ENCODE peak calls at places on chromosome 16, in six cellular contexts. One of them, this sample, is unnamed.

GRCh38 chr16:48535831-48536599 is 74.0 kb downstream of the N4BP1 start:
- DNase-seq in hepatocyte: peak
- DNase-seq in GDM1: peak
- DNase-seq in Caco-2: no peak
- DNase-seq in EL: peak
- DNase-seq in sigmoid colon: peak
- DNase-seq in this sample: no peak

GRCh38 chr16:53571763-53572162 is 68.8 kb upstream of the AKTIP start:
- DNase-seq in Caco-2: no peak
- DNase-seq in GDM1: no peak
- DNase-seq in hepatocyte: no peak
- DNase-seq in sigmoid colon: no peak
- DNase-seq in EL: no peak
- DNase-seq in this sample: no peak

GRCh38 chr16:88493879-88494278 is 40.8 kb downstream of the ZFPM1 start:
- DNase-seq in GDM1: no peak
- DNase-seq in hepatocyte: no peak
- DNase-seq in EL: no peak
- DNase-seq in sigmoid colon: no peak
- DNase-seq in Caco-2: no peak
- DNase-seq in this sample: no peak

GRCh38 chr16:81626181-81626674 is 152.9 kb upstream of the PLCG2 start:
- DNase-seq in hepatocyte: no peak
- DNase-seq in sigmoid colon: no peak
- DNase-seq in Caco-2: no peak
- DNase-seq in EL: peak
- DNase-seq in GDM1: no peak
- DNase-seq in this sample: no peak

GRCh38 chr16:88475037-88475436 is 22.0 kb downstream of the ZFPM1 start:
- DNase-seq in sigmoid colon: no peak
- DNase-seq in EL: no peak
- DNase-seq in hepatocyte: no peak
- DNase-seq in Caco-2: no peak
- DNase-seq in GDM1: no peak
- DNase-seq in this sample: no peak

GRCh38 chr16:4891886-4892216 is 44.6 kb downstream of the UBN1 start:
- DNase-seq in sigmoid colon: no peak
- DNase-seq in Caco-2: no peak
- DNase-seq in hepatocyte: no peak
- DNase-seq in EL: no peak
- DNase-seq in GDM1: no peak
- DNase-seq in this sample: no peak

GRCh38 chr16:56634715-56635440 is 2.4 kb downstream of the MT1M start:
- DNase-seq in hepatocyte: no peak
- DNase-seq in Caco-2: no peak
- DNase-seq in EL: no peak
- DNase-seq in sigmoid colon: no peak
- DNase-seq in GDM1: no peak
- DNase-seq in this sample: no peak

GRCh38 chr16:30152517-30152916 is 29.5 kb upstream of the MAPK3 start:
- DNase-seq in GDM1: no peak
- DNase-seq in EL: no peak
- DNase-seq in Caco-2: no peak
- DNase-seq in hepatocyte: no peak
- DNase-seq in sigmoid colon: no peak
- DNase-seq in this sample: no peak

GRCh38 chr16:50538411-50539052 is 9.7 kb upstream of the NKD1 start:
- DNase-seq in EL: peak
- DNase-seq in hepatocyte: no peak
- DNase-seq in Caco-2: no peak
- DNase-seq in GDM1: no peak
- DNase-seq in sigmoid colon: no peak
- DNase-seq in this sample: no peak

GRCh38 chr16:50520451-50521245 is 27.5 kb upstream of the NKD1 start:
- DNase-seq in hepatocyte: no peak
- DNase-seq in GDM1: no peak
- DNase-seq in sigmoid colon: peak
- DNase-seq in EL: no peak
- DNase-seq in Caco-2: peak
- DNase-seq in this sample: peak

GRCh38 chr16:17369441-17369951 is 101.3 kb downstream of the XYLT1 start:
- DNase-seq in sigmoid colon: no peak
- DNase-seq in EL: no peak
- DNase-seq in Caco-2: no peak
- DNase-seq in GDM1: peak
- DNase-seq in hepatocyte: no peak
- DNase-seq in this sample: no peak

GRCh38 chr16:85812031-85812807 is 12.7 kb downstream of the COX4I1 start:
- DNase-seq in hepatocyte: no peak
- DNase-seq in sigmoid colon: no peak
- DNase-seq in Caco-2: no peak
- DNase-seq in EL: peak
- DNase-seq in GDM1: no peak
- DNase-seq in this sample: no peak

GRCh38 chr16:58451945-58452401 is 48.0 kb upstream of the NDRG4 start:
- DNase-seq in GDM1: no peak
- DNase-seq in EL: peak
- DNase-seq in sigmoid colon: no peak
- DNase-seq in Caco-2: peak
- DNase-seq in hepatocyte: peak
- DNase-seq in this sample: no peak

GRCh38 chr16:86343111-86343642 is 167.2 kb upstream of the FOXF1 start:
- DNase-seq in GDM1: no peak
- DNase-seq in EL: peak
- DNase-seq in hepatocyte: peak
- DNase-seq in Caco-2: no peak
- DNase-seq in sigmoid colon: peak
- DNase-seq in this sample: no peak

GRCh38 chr16:28320741-28321140 is 28.4 kb downstream of the SBK1 start:
- DNase-seq in GDM1: no peak
- DNase-seq in Caco-2: no peak
- DNase-seq in sigmoid colon: no peak
- DNase-seq in hepatocyte: no peak
- DNase-seq in EL: no peak
- DNase-seq in this sample: no peak

GRCh38 chr16:66300501-66300900 is 66.0 kb upstream of the CDH5 start:
- DNase-seq in Caco-2: no peak
- DNase-seq in EL: no peak
- DNase-seq in sigmoid colon: peak
- DNase-seq in GDM1: no peak
- DNase-seq in hepatocyte: no peak
- DNase-seq in this sample: no peak

GRCh38 chr16:57807968-57808528 is 5.8 kb upstream of the KIFC3 start:
- DNase-seq in sigmoid colon: peak
- DNase-seq in Caco-2: peak
- DNase-seq in EL: peak
- DNase-seq in GDM1: peak
- DNase-seq in hepatocyte: peak
- DNase-seq in this sample: peak

GRCh38 chr16:50316848-50317630 is 50.7 kb downstream of the ADCY7 start:
- DNase-seq in GDM1: no peak
- DNase-seq in EL: no peak
- DNase-seq in hepatocyte: no peak
- DNase-seq in Caco-2: no peak
- DNase-seq in sigmoid colon: no peak
- DNase-seq in this sample: peak

GRCh38 chr16:13733561-13733960 is 186.4 kb upstream of the ERCC4 start:
- DNase-seq in sigmoid colon: no peak
- DNase-seq in Caco-2: no peak
- DNase-seq in hepatocyte: no peak
- DNase-seq in GDM1: no peak
- DNase-seq in EL: no peak
- DNase-seq in this sample: no peak

This sample was measured in DMS53.